ENCODE peak calls at places on chromosomes 2 and 18, in eight cellular contexts. One of them, this sample, is unnamed.

GRCh38 chr2:218781691-218782528 is at the start of gene CYP27A1:
- DNase-seq in MCF 10A: no peak
- DNase-seq in activated naive CD8-positive, alpha-beta T cell treated with anti-CD3 and anti-CD28 coated beads, Interleukin-2, amount 50 U/mL, for 24 hours: peak
- DNase-seq in cardiac muscle cell: peak
- DNase-seq in DMS53: peak
- DNase-seq in B cell: peak
- DNase-seq in dermis blood vessel endothelial cell: peak
- DNase-seq in activated T-helper 1 cell treated with anti-CD3 and anti-CD28 coated beads, Interleukin-2, amount 50 U/mL, for 16 hours: no peak
- DNase-seq in this sample: no peak

GRCh38 chr2:85802337-85803103 is 48.7 kb downstream of the ATOH8 start:
- DNase-seq in dermis blood vessel endothelial cell: no peak
- DNase-seq in B cell: no peak
- DNase-seq in activated T-helper 1 cell treated with anti-CD3 and anti-CD28 coated beads, Interleukin-2, amount 50 U/mL, for 16 hours: no peak
- DNase-seq in DMS53: peak
- DNase-seq in cardiac muscle cell: no peak
- DNase-seq in MCF 10A: no peak
- DNase-seq in activated naive CD8-positive, alpha-beta T cell treated with anti-CD3 and anti-CD28 coated beads, Interleukin-2, amount 50 U/mL, for 24 hours: no peak
- DNase-seq in this sample: no peak

GRCh38 chr2:234502285-234502918 is 5.5 kb upstream of the ARL4C start:
- DNase-seq in DMS53: peak
- DNase-seq in activated T-helper 1 cell treated with anti-CD3 and anti-CD28 coated beads, Interleukin-2, amount 50 U/mL, for 16 hours: no peak
- DNase-seq in MCF 10A: peak
- DNase-seq in dermis blood vessel endothelial cell: no peak
- DNase-seq in activated naive CD8-positive, alpha-beta T cell treated with anti-CD3 and anti-CD28 coated beads, Interleukin-2, amount 50 U/mL, for 24 hours: no peak
- DNase-seq in B cell: no peak
- DNase-seq in cardiac muscle cell: peak
- DNase-seq in this sample: no peak

GRCh38 chr2:196125596-196125995 is 45.8 kb downstream of the STK17B start:
- DNase-seq in activated T-helper 1 cell treated with anti-CD3 and anti-CD28 coated beads, Interleukin-2, amount 50 U/mL, for 16 hours: no peak
- DNase-seq in MCF 10A: no peak
- DNase-seq in DMS53: no peak
- DNase-seq in cardiac muscle cell: peak
- DNase-seq in activated naive CD8-positive, alpha-beta T cell treated with anti-CD3 and anti-CD28 coated beads, Interleukin-2, amount 50 U/mL, for 24 hours: no peak
- DNase-seq in B cell: no peak
- DNase-seq in dermis blood vessel endothelial cell: no peak
- DNase-seq in this sample: no peak

GRCh38 chr2:85585781-85586105 is 1.5 kb downstream of the VAMP5 start:
- DNase-seq in dermis blood vessel endothelial cell: peak
- DNase-seq in MCF 10A: no peak
- DNase-seq in B cell: no peak
- DNase-seq in activated naive CD8-positive, alpha-beta T cell treated with anti-CD3 and anti-CD28 coated beads, Interleukin-2, amount 50 U/mL, for 24 hours: no peak
- DNase-seq in DMS53: peak
- DNase-seq in activated T-helper 1 cell treated with anti-CD3 and anti-CD28 coated beads, Interleukin-2, amount 50 U/mL, for 16 hours: no peak
- DNase-seq in cardiac muscle cell: peak
- DNase-seq in this sample: no peak

GRCh38 chr18:42706618-42707017 is 408.9 kb downstream of the RIT2 start:
- DNase-seq in MCF 10A: peak
- DNase-seq in cardiac muscle cell: peak
- DNase-seq in dermis blood vessel endothelial cell: no peak
- DNase-seq in DMS53: peak
- DNase-seq in B cell: no peak
- DNase-seq in activated naive CD8-positive, alpha-beta T cell treated with anti-CD3 and anti-CD28 coated beads, Interleukin-2, amount 50 U/mL, for 24 hours: no peak
- DNase-seq in activated T-helper 1 cell treated with anti-CD3 and anti-CD28 coated beads, Interleukin-2, amount 50 U/mL, for 16 hours: no peak
- DNase-seq in this sample: no peak

GRCh38 chr2:222939208-222939846 is 78.5 kb downstream of the ACSL3 start:
- DNase-seq in dermis blood vessel endothelial cell: peak
- DNase-seq in MCF 10A: peak
- DNase-seq in cardiac muscle cell: peak
- DNase-seq in DMS53: peak
- DNase-seq in B cell: peak
- DNase-seq in activated naive CD8-positive, alpha-beta T cell treated with anti-CD3 and anti-CD28 coated beads, Interleukin-2, amount 50 U/mL, for 24 hours: peak
- DNase-seq in activated T-helper 1 cell treated with anti-CD3 and anti-CD28 coated beads, Interleukin-2, amount 50 U/mL, for 16 hours: no peak
- DNase-seq in this sample: peak

GRCh38 chr18:10726198-10727068 is 200.6 kb downstream of the NAPG start:
- DNase-seq in B cell: no peak
- DNase-seq in activated T-helper 1 cell treated with anti-CD3 and anti-CD28 coated beads, Interleukin-2, amount 50 U/mL, for 16 hours: no peak
- DNase-seq in DMS53: peak
- DNase-seq in activated naive CD8-positive, alpha-beta T cell treated with anti-CD3 and anti-CD28 coated beads, Interleukin-2, amount 50 U/mL, for 24 hours: no peak
- DNase-seq in cardiac muscle cell: no peak
- DNase-seq in dermis blood vessel endothelial cell: no peak
- DNase-seq in MCF 10A: no peak
- DNase-seq in this sample: peak

GRCh38 chr2:165621086-165621560 is 151.6 kb downstream of the CSRNP3 start:
- DNase-seq in DMS53: peak
- DNase-seq in MCF 10A: peak
- DNase-seq in B cell: no peak
- DNase-seq in dermis blood vessel endothelial cell: peak
- DNase-seq in activated naive CD8-positive, alpha-beta T cell treated with anti-CD3 and anti-CD28 coated beads, Interleukin-2, amount 50 U/mL, for 24 hours: no peak
- DNase-seq in cardiac muscle cell: peak
- DNase-seq in activated T-helper 1 cell treated with anti-CD3 and anti-CD28 coated beads, Interleukin-2, amount 50 U/mL, for 16 hours: no peak
- DNase-seq in this sample: no peak

GRCh38 chr2:240301256-240301795 is 134.1 kb upstream of the GPC1 start:
- DNase-seq in activated naive CD8-positive, alpha-beta T cell treated with anti-CD3 and anti-CD28 coated beads, Interleukin-2, amount 50 U/mL, for 24 hours: no peak
- DNase-seq in activated T-helper 1 cell treated with anti-CD3 and anti-CD28 coated beads, Interleukin-2, amount 50 U/mL, for 16 hours: no peak
- DNase-seq in DMS53: no peak
- DNase-seq in cardiac muscle cell: no peak
- DNase-seq in B cell: no peak
- DNase-seq in MCF 10A: no peak
- DNase-seq in dermis blood vessel endothelial cell: no peak
- DNase-seq in this sample: no peak

GRCh38 chr18:57776354-57776753 is 26.8 kb downstream of the ATP8B1 start:
- DNase-seq in cardiac muscle cell: no peak
- DNase-seq in activated T-helper 1 cell treated with anti-CD3 and anti-CD28 coated beads, Interleukin-2, amount 50 U/mL, for 16 hours: no peak
- DNase-seq in MCF 10A: no peak
- DNase-seq in DMS53: no peak
- DNase-seq in B cell: no peak
- DNase-seq in activated naive CD8-positive, alpha-beta T cell treated with anti-CD3 and anti-CD28 coated beads, Interleukin-2, amount 50 U/mL, for 24 hours: peak
- DNase-seq in dermis blood vessel endothelial cell: no peak
- DNase-seq in this sample: no peak

GRCh38 chr18:23634692-23635091 is 28.0 kb downstream of the ANKRD29 start:
- DNase-seq in MCF 10A: peak
- DNase-seq in B cell: no peak
- DNase-seq in activated naive CD8-positive, alpha-beta T cell treated with anti-CD3 and anti-CD28 coated beads, Interleukin-2, amount 50 U/mL, for 24 hours: no peak
- DNase-seq in cardiac muscle cell: peak
- DNase-seq in DMS53: no peak
- DNase-seq in dermis blood vessel endothelial cell: no peak
- DNase-seq in activated T-helper 1 cell treated with anti-CD3 and anti-CD28 coated beads, Interleukin-2, amount 50 U/mL, for 16 hours: no peak
- DNase-seq in this sample: no peak

GRCh38 chr18:55786651-55787272 is 198.8 kb upstream of the TCF4 start:
- DNase-seq in activated T-helper 1 cell treated with anti-CD3 and anti-CD28 coated beads, Interleukin-2, amount 50 U/mL, for 16 hours: no peak
- DNase-seq in MCF 10A: no peak
- DNase-seq in activated naive CD8-positive, alpha-beta T cell treated with anti-CD3 and anti-CD28 coated beads, Interleukin-2, amount 50 U/mL, for 24 hours: no peak
- DNase-seq in cardiac muscle cell: no peak
- DNase-seq in B cell: no peak
- DNase-seq in DMS53: no peak
- DNase-seq in dermis blood vessel endothelial cell: no peak
- DNase-seq in this sample: no peak

GRCh38 chr2:225742487-225742886 is 343.0 kb downstream of the NYAP2 start:
- DNase-seq in DMS53: no peak
- DNase-seq in activated naive CD8-positive, alpha-beta T cell treated with anti-CD3 and anti-CD28 coated beads, Interleukin-2, amount 50 U/mL, for 24 hours: no peak
- DNase-seq in dermis blood vessel endothelial cell: no peak
- DNase-seq in B cell: no peak
- DNase-seq in activated T-helper 1 cell treated with anti-CD3 and anti-CD28 coated beads, Interleukin-2, amount 50 U/mL, for 16 hours: no peak
- DNase-seq in cardiac muscle cell: no peak
- DNase-seq in MCF 10A: no peak
- DNase-seq in this sample: no peak

GRCh38 chr2:69597843-69598610 is 45.5 kb downstream of the AAK1 start:
- DNase-seq in dermis blood vessel endothelial cell: no peak
- DNase-seq in activated T-helper 1 cell treated with anti-CD3 and anti-CD28 coated beads, Interleukin-2, amount 50 U/mL, for 16 hours: no peak
- DNase-seq in MCF 10A: no peak
- DNase-seq in activated naive CD8-positive, alpha-beta T cell treated with anti-CD3 and anti-CD28 coated beads, Interleukin-2, amount 50 U/mL, for 24 hours: no peak
- DNase-seq in B cell: no peak
- DNase-seq in DMS53: no peak
- DNase-seq in cardiac muscle cell: no peak
- DNase-seq in this sample: no peak

GRCh38 chr2:96642564-96643350 is at the start of gene FER1L5:
- DNase-seq in cardiac muscle cell: peak
- DNase-seq in activated T-helper 1 cell treated with anti-CD3 and anti-CD28 coated beads, Interleukin-2, amount 50 U/mL, for 16 hours: no peak
- DNase-seq in B cell: no peak
- DNase-seq in dermis blood vessel endothelial cell: peak
- DNase-seq in activated naive CD8-positive, alpha-beta T cell treated with anti-CD3 and anti-CD28 coated beads, Interleukin-2, amount 50 U/mL, for 24 hours: no peak
- DNase-seq in MCF 10A: no peak
- DNase-seq in DMS53: peak
- DNase-seq in this sample: peak

GRCh38 chr2:209311948-209312347 is 111.9 kb upstream of the MAP2 start:
- DNase-seq in DMS53: no peak
- DNase-seq in MCF 10A: no peak
- DNase-seq in dermis blood vessel endothelial cell: no peak
- DNase-seq in activated T-helper 1 cell treated with anti-CD3 and anti-CD28 coated beads, Interleukin-2, amount 50 U/mL, for 16 hours: no peak
- DNase-seq in activated naive CD8-positive, alpha-beta T cell treated with anti-CD3 and anti-CD28 coated beads, Interleukin-2, amount 50 U/mL, for 24 hours: no peak
- DNase-seq in cardiac muscle cell: no peak
- DNase-seq in B cell: no peak
- DNase-seq in this sample: no peak

GRCh38 chr2:231716641-231717280 is 8.4 kb downstream of the PTMA start:
- DNase-seq in MCF 10A: no peak
- DNase-seq in B cell: peak
- DNase-seq in activated naive CD8-positive, alpha-beta T cell treated with anti-CD3 and anti-CD28 coated beads, Interleukin-2, amount 50 U/mL, for 24 hours: no peak
- DNase-seq in DMS53: no peak
- DNase-seq in cardiac muscle cell: peak
- DNase-seq in dermis blood vessel endothelial cell: peak
- DNase-seq in activated T-helper 1 cell treated with anti-CD3 and anti-CD28 coated beads, Interleukin-2, amount 50 U/mL, for 16 hours: no peak
- DNase-seq in this sample: peak

GRCh38 chr2:18077211-18077610 is 198.7 kb downstream of the KCNS3 start:
- DNase-seq in dermis blood vessel endothelial cell: no peak
- DNase-seq in DMS53: no peak
- DNase-seq in B cell: no peak
- DNase-seq in activated T-helper 1 cell treated with anti-CD3 and anti-CD28 coated beads, Interleukin-2, amount 50 U/mL, for 16 hours: no peak
- DNase-seq in cardiac muscle cell: no peak
- DNase-seq in activated naive CD8-positive, alpha-beta T cell treated with anti-CD3 and anti-CD28 coated beads, Interleukin-2, amount 50 U/mL, for 24 hours: no peak
- DNase-seq in MCF 10A: no peak
- DNase-seq in this sample: no peak

GRCh38 chr2:159925975-159926374 is 128.0 kb upstream of the CD302 start:
- DNase-seq in MCF 10A: no peak
- DNase-seq in dermis blood vessel endothelial cell: no peak
- DNase-seq in activated naive CD8-positive, alpha-beta T cell treated with anti-CD3 and anti-CD28 coated beads, Interleukin-2, amount 50 U/mL, for 24 hours: no peak
- DNase-seq in DMS53: no peak
- DNase-seq in B cell: no peak
- DNase-seq in activated T-helper 1 cell treated with anti-CD3 and anti-CD28 coated beads, Interleukin-2, amount 50 U/mL, for 16 hours: no peak
- DNase-seq in cardiac muscle cell: no peak
- DNase-seq in this sample: no peak

GRCh38 chr2:179031731-179032408 is 18.1 kb downstream of the CCDC141 start:
- DNase-seq in DMS53: no peak
- DNase-seq in activated T-helper 1 cell treated with anti-CD3 and anti-CD28 coated beads, Interleukin-2, amount 50 U/mL, for 16 hours: no peak
- DNase-seq in dermis blood vessel endothelial cell: no peak
- DNase-seq in B cell: peak
- DNase-seq in MCF 10A: no peak
- DNase-seq in activated naive CD8-positive, alpha-beta T cell treated with anti-CD3 and anti-CD28 coated beads, Interleukin-2, amount 50 U/mL, for 24 hours: peak
- DNase-seq in cardiac muscle cell: no peak
- DNase-seq in this sample: no peak

GRCh38 chr2:55618649-55619055 is 1.2 kb upstream of the PPP4R3B start:
- DNase-seq in dermis blood vessel endothelial cell: peak
- DNase-seq in DMS53: peak
- DNase-seq in cardiac muscle cell: peak
- DNase-seq in B cell: peak
- DNase-seq in activated naive CD8-positive, alpha-beta T cell treated with anti-CD3 and anti-CD28 coated beads, Interleukin-2, amount 50 U/mL, for 24 hours: peak
- DNase-seq in MCF 10A: peak
- DNase-seq in activated T-helper 1 cell treated with anti-CD3 and anti-CD28 coated beads, Interleukin-2, amount 50 U/mL, for 16 hours: peak
- DNase-seq in this sample: peak

GRCh38 chr18:73087291-73087977 is 219.6 kb upstream of the NETO1 start:
- DNase-seq in MCF 10A: no peak
- DNase-seq in cardiac muscle cell: no peak
- DNase-seq in activated naive CD8-positive, alpha-beta T cell treated with anti-CD3 and anti-CD28 coated beads, Interleukin-2, amount 50 U/mL, for 24 hours: no peak
- DNase-seq in DMS53: no peak
- DNase-seq in activated T-helper 1 cell treated with anti-CD3 and anti-CD28 coated beads, Interleukin-2, amount 50 U/mL, for 16 hours: no peak
- DNase-seq in dermis blood vessel endothelial cell: no peak
- DNase-seq in B cell: no peak
- DNase-seq in this sample: no peak

GRCh38 chr2:231673348-231673770 is 35.0 kb upstream of the PTMA start:
- DNase-seq in activated T-helper 1 cell treated with anti-CD3 and anti-CD28 coated beads, Interleukin-2, amount 50 U/mL, for 16 hours: no peak
- DNase-seq in B cell: no peak
- DNase-seq in MCF 10A: peak
- DNase-seq in cardiac muscle cell: peak
- DNase-seq in DMS53: peak
- DNase-seq in dermis blood vessel endothelial cell: peak
- DNase-seq in activated naive CD8-positive, alpha-beta T cell treated with anti-CD3 and anti-CD28 coated beads, Interleukin-2, amount 50 U/mL, for 24 hours: no peak
- DNase-seq in this sample: peak

GRCh38 chr2:144660518-144661316 is 140.8 kb upstream of the ZEB2 start:
- DNase-seq in activated T-helper 1 cell treated with anti-CD3 and anti-CD28 coated beads, Interleukin-2, amount 50 U/mL, for 16 hours: no peak
- DNase-seq in activated naive CD8-positive, alpha-beta T cell treated with anti-CD3 and anti-CD28 coated beads, Interleukin-2, amount 50 U/mL, for 24 hours: no peak
- DNase-seq in cardiac muscle cell: no peak
- DNase-seq in B cell: no peak
- DNase-seq in DMS53: no peak
- DNase-seq in dermis blood vessel endothelial cell: no peak
- DNase-seq in MCF 10A: peak
- DNase-seq in this sample: no peak

GRCh38 chr2:233379441-233379840 is 25.1 kb downstream of the DGKD start:
- DNase-seq in DMS53: no peak
- DNase-seq in activated T-helper 1 cell treated with anti-CD3 and anti-CD28 coated beads, Interleukin-2, amount 50 U/mL, for 16 hours: no peak
- DNase-seq in cardiac muscle cell: no peak
- DNase-seq in B cell: no peak
- DNase-seq in dermis blood vessel endothelial cell: no peak
- DNase-seq in activated naive CD8-positive, alpha-beta T cell treated with anti-CD3 and anti-CD28 coated beads, Interleukin-2, amount 50 U/mL, for 24 hours: no peak
- DNase-seq in MCF 10A: no peak
- DNase-seq in this sample: peak

GRCh38 chr2:219552382-219553167 is 8.7 kb downstream of the TMEM198 start:
- DNase-seq in activated naive CD8-positive, alpha-beta T cell treated with anti-CD3 and anti-CD28 coated beads, Interleukin-2, amount 50 U/mL, for 24 hours: peak
- DNase-seq in DMS53: peak
- DNase-seq in B cell: peak
- DNase-seq in MCF 10A: peak
- DNase-seq in activated T-helper 1 cell treated with anti-CD3 and anti-CD28 coated beads, Interleukin-2, amount 50 U/mL, for 16 hours: peak
- DNase-seq in cardiac muscle cell: peak
- DNase-seq in dermis blood vessel endothelial cell: peak
- DNase-seq in this sample: peak

GRCh38 chr2:37590119-37590571 is 81.3 kb downstream of the CDC42EP3 start:
- DNase-seq in B cell: no peak
- DNase-seq in MCF 10A: peak
- DNase-seq in cardiac muscle cell: peak
- DNase-seq in dermis blood vessel endothelial cell: peak
- DNase-seq in DMS53: no peak
- DNase-seq in activated naive CD8-positive, alpha-beta T cell treated with anti-CD3 and anti-CD28 coated beads, Interleukin-2, amount 50 U/mL, for 24 hours: no peak
- DNase-seq in activated T-helper 1 cell treated with anti-CD3 and anti-CD28 coated beads, Interleukin-2, amount 50 U/mL, for 16 hours: no peak
- DNase-seq in this sample: no peak

GRCh38 chr2:132668189-132668833 is 1.7 kb downstream of the LYPD1 start:
- DNase-seq in cardiac muscle cell: no peak
- DNase-seq in DMS53: peak
- DNase-seq in activated T-helper 1 cell treated with anti-CD3 and anti-CD28 coated beads, Interleukin-2, amount 50 U/mL, for 16 hours: no peak
- DNase-seq in dermis blood vessel endothelial cell: peak
- DNase-seq in B cell: no peak
- DNase-seq in activated naive CD8-positive, alpha-beta T cell treated with anti-CD3 and anti-CD28 coated beads, Interleukin-2, amount 50 U/mL, for 24 hours: no peak
- DNase-seq in MCF 10A: no peak
- DNase-seq in this sample: no peak

GRCh38 chr18:62933261-62933887 is 218.0 kb downstream of the PHLPP1 start:
- DNase-seq in B cell: no peak
- DNase-seq in dermis blood vessel endothelial cell: no peak
- DNase-seq in MCF 10A: no peak
- DNase-seq in activated T-helper 1 cell treated with anti-CD3 and anti-CD28 coated beads, Interleukin-2, amount 50 U/mL, for 16 hours: no peak
- DNase-seq in activated naive CD8-positive, alpha-beta T cell treated with anti-CD3 and anti-CD28 coated beads, Interleukin-2, amount 50 U/mL, for 24 hours: no peak
- DNase-seq in cardiac muscle cell: no peak
- DNase-seq in DMS53: peak
- DNase-seq in this sample: no peak